ENCODE peak calls at places on chromosomes 16 and 17, in nine cellular contexts. Z, N, H, O, J, K, B, V and T are unnamed samples.

GRCh38 chr16:1068451-1068850 is 4.1 kb upstream of the SSTR5 start:
- DNase-seq in Z (no peak), N (no peak), H (no peak), O (no peak), J (no peak), K (no peak), B (no peak), V (no peak), T (no peak)

GRCh38 chr16:17775061-17775460 is 304.3 kb upstream of the XYLT1 start:
- DNase-seq in Z (no peak), N (no peak), H (no peak), O (no peak), J (no peak), K (no peak), B (no peak), V (no peak), T (no peak)

GRCh38 chr17:55576237-55576998 is 65.2 kb upstream of the SMIM36 start:
- DNase-seq in Z (no peak), N (no peak), H (peak; percentile 75), O (no peak), J (peak; percentile 71), K (no peak), B (no peak), V (peak; percentile 36), T (no peak)

GRCh38 chr16:27721548-27722265 is 171.8 kb downstream of the KATNIP start:
- DNase-seq in Z (no peak), N (no peak), H (peak; percentile 78), O (no peak), J (no peak), K (peak; percentile 57), B (peak; percentile 40), V (peak; percentile 69), T (no peak)

GRCh38 chr16:89710709-89711564 is 9.4 kb upstream of the SPATA2L start:
- DNase-seq in Z (no peak), N (no peak), H (no peak), O (no peak), J (no peak), K (no peak), B (no peak), V (no peak), T (no peak)

GRCh38 chr17:78122991-78123249 is 5.6 kb downstream of the TMC6 start:
- DNase-seq in Z (no peak), N (no peak), H (no peak), O (no peak), J (no peak), K (no peak), B (no peak), V (no peak), T (no peak)

GRCh38 chr17:27858621-27859305 is 34.4 kb downstream of the LYRM9 start:
- DNase-seq in Z (no peak), N (no peak), H (no peak), O (no peak), J (no peak), K (no peak), B (no peak), V (no peak), T (no peak)

GRCh38 chr16:61936522-61936921 is 99.7 kb downstream of the CDH8 start:
- DNase-seq in Z (no peak), N (no peak), H (no peak), O (no peak), J (no peak), K (no peak), B (no peak), V (no peak), T (no peak)

GRCh38 chr16:27676807-27677206 is 126.9 kb downstream of the KATNIP start:
- DNase-seq in Z (no peak), N (no peak), H (peak; percentile 80), O (no peak), J (no peak), K (no peak), B (no peak), V (no peak), T (no peak)

GRCh38 chr17:72120878-72121163 is at the start of gene SOX9:
- DNase-seq in Z (no peak), N (no peak), H (peak; percentile 96), O (no peak), J (peak; percentile 96), K (peak; percentile 95), B (peak; percentile 96), V (peak; percentile 91), T (no peak)

GRCh38 chr16:88752386-88753002 is 32.5 kb downstream of the PIEZO1 start:
- DNase-seq in Z (no peak), N (no peak), H (no peak), O (no peak), J (no peak), K (no peak), B (no peak), V (no peak), T (no peak)

GRCh38 chr16:77868478-77868877 is 80.1 kb downstream of the VAT1L start:
- DNase-seq in Z (no peak), N (no peak), H (no peak), O (no peak), J (no peak), K (no peak), B (no peak), V (no peak), T (no peak)

GRCh38 chr16:57918994-57919393 is 51.9 kb downstream of the CNGB1 start:
- DNase-seq in Z (no peak), N (no peak), H (no peak), O (no peak), J (no peak), K (no peak), B (no peak), V (no peak), T (no peak)

GRCh38 chr16:56247018-56247417 is 55.7 kb downstream of the GNAO1 start:
- DNase-seq in Z (no peak), N (no peak), H (no peak), O (no peak), J (no peak), K (no peak), B (no peak), V (no peak), T (no peak)

GRCh38 chr16:49492090-49492801 is 118.6 kb downstream of the C16orf78 start:
- DNase-seq in Z (no peak), N (no peak), H (no peak), O (no peak), J (peak; percentile 15), K (no peak), B (peak; percentile 48), V (peak; percentile 29), T (peak; percentile 18)

GRCh38 chr16:49491736-49492089 is 118.1 kb downstream of the C16orf78 start:
- DNase-seq in Z (no peak), N (no peak), H (no peak), O (no peak), J (peak; percentile 10), K (no peak), B (peak; percentile 48), V (peak; percentile 51), T (no peak)

GRCh38 chr16:49489686-49490320 is 116.2 kb downstream of the C16orf78 start:
- DNase-seq in Z (no peak), N (no peak), H (no peak), O (no peak), J (no peak), K (no peak), B (no peak), V (no peak), T (no peak)

GRCh38 chr16:49490321-49490705 is 116.7 kb downstream of the C16orf78 start:
- DNase-seq in Z (no peak), N (no peak), H (no peak), O (no peak), J (no peak), K (no peak), B (no peak), V (no peak), T (no peak)

DNA sequence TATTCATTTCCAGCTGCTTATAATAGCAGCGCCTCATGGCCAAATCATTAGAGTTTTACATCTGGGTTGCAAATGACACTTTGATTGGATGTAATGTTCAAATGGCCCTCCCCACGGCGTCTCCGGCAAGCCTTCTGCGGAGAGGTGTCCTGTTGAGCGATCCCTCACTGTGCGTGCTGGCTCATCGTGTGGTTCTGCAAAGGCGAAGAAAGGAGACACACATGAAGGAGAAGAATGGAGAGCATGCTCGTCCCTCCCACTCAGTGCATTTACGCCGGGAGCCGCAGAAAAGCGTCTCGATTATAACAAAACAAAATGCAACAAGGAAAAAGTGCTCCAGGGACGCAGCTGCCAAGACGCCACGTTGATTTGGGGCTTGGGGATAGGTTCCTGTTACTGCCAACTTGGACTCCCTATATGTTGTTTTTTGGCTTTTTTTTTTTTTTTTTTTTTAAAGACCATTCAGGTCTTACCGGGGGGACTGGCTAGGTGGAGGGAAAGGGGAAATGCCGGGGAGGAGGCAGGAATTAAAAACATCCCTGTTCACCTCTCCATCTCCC is 117.6 kb downstream of the C16orf78 start:
- DNase-seq in Z (no peak), N (no peak), H (no peak), O (no peak), J (no peak), K (no peak), B (no peak), V (no peak), T (no peak)
- H3K4me3 ChIP-seq in Z (no peak overlapping the region), N (no peak overlapping the region), H (no peak overlapping the region), O (no peak overlapping the region), J (no peak overlapping the region), K (no peak overlapping the region), B (no peak overlapping the region), V (peak overlapping the region; percentile 54), T (no peak overlapping the region)

DNA sequence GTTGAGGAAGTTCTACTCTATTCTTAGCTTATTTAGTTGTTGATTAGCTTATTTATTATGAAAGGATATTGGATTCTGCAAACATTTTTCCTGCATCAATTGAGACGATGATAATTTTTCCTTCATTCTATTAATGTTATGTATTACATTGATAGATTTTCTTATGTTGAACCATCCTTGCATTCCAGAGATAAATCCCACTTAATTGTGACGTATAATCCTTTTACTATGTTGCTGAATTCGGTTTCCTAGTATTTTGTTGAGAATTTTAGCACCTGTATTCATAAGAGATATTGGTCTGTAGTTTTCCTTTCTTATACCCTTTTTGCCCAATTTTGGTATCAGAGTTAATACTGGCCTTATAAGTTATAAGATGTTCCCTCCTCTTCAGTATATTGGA is 47.6 kb upstream of the BRD7 start:
- DNase-seq in Z (no peak), N (no peak), H (no peak), O (no peak), J (no peak), K (no peak), B (no peak), V (no peak), T (no peak)
- H3K9me3 ChIP-seq in Z (peaks cover 35% of the 10 kb centered on the region), N (peaks cover 4% of the 10 kb centered on the region), H (no peaks in the 10 kb centered on the region), O (peaks cover 12% of the 10 kb centered on the region), J (peaks cover 38% of the 10 kb centered on the region), K (no peaks in the 10 kb centered on the region), B (no peaks in the 10 kb centered on the region), V (peaks cover 58% of the 10 kb centered on the region), T (peaks cover 4% of the 10 kb centered on the region)

GRCh38 chr16:73054131-73054496 is 6.2 kb upstream of the ZFHX3 start:
- DNase-seq in Z (no peak), N (no peak), H (no peak), O (no peak), J (peak; percentile 62), K (no peak), B (no peak), V (no peak), T (no peak)
- H3K4me1 ChIP-seq in Z (peaks cover 77% of the 10 kb centered on the region), N (no peaks in the 10 kb centered on the region), H (peaks cover 34% of the 10 kb centered on the region), O (no peaks in the 10 kb centered on the region), J (peaks cover 57% of the 10 kb centered on the region), K (peaks cover 11% of the 10 kb centered on the region), B (peaks cover 63% of the 10 kb centered on the region), V (peaks cover 65% of the 10 kb centered on the region), T (no peaks in the 10 kb centered on the region)

DNA sequence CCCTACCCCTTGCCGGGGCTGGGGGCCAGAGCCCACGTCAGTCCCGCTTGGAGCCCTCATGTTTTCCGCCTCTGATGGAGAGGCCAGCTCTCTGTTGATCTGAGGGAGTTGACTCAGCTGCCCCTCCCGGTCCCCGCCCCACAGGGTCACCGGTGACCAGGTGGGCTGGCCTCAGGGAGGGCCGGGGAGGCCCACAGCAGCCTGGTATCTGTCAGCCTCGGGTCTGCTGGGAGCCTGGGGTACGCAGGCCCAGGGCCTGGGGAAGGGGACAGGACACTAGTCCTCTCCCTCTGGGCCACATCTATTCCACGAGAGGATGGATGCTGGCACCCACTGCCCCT is 109.5 kb upstream of the CIBAR2 start:
- DNase-seq in Z (no peak), N (no peak), H (no peak), O (no peak), J (no peak), K (no peak), B (no peak), V (no peak), T (no peak)
- H3K4me3 ChIP-seq in Z (no peak overlapping the region), N (no peak overlapping the region), H (no peak overlapping the region), O (no peak overlapping the region), J (no peak overlapping the region), K (no peak overlapping the region), B (no peak overlapping the region), V (no peak overlapping the region), T (no peak overlapping the region)